ENCODE peak calls at places on chromosome 4, in seven cellular contexts. One of them, this sample, is unnamed. For H3K9me3, the result is how much of the 10 kb centered on the place peaks cover.

GRCh38 chr4:153467897-153468262 is 1.7 kb downstream of the TMEM131L start:
- DNase-seq in psoas muscle: no peak
- DNase-seq in CD8-positive, alpha-beta T cell: peak
- DNase-seq in lung: no peak
- DNase-seq in AG04450: no peak
- DNase-seq in astrocyte: no peak
- DNase-seq in MM.1S: no peak
- DNase-seq in this sample: no peak

GRCh38 chr4:177596035-177596434 is 153.8 kb upstream of the AGA start:
- DNase-seq in psoas muscle: peak
- DNase-seq in MM.1S: no peak
- DNase-seq in lung: no peak
- DNase-seq in astrocyte: peak
- DNase-seq in CD8-positive, alpha-beta T cell: no peak
- DNase-seq in AG04450: peak
- DNase-seq in this sample: no peak

GRCh38 chr4:3114377-3114776 is 39.9 kb downstream of the HTT start:
- DNase-seq in astrocyte: no peak
- DNase-seq in MM.1S: no peak
- DNase-seq in psoas muscle: no peak
- DNase-seq in AG04450: no peak
- DNase-seq in CD8-positive, alpha-beta T cell: no peak
- DNase-seq in lung: no peak
- DNase-seq in this sample: no peak

GRCh38 chr4:99324978-99325377 is 3.8 kb upstream of the ADH1B start:
- DNase-seq in astrocyte: peak
- DNase-seq in lung: peak
- DNase-seq in AG04450: peak
- DNase-seq in CD8-positive, alpha-beta T cell: no peak
- DNase-seq in MM.1S: no peak
- DNase-seq in psoas muscle: peak
- DNase-seq in this sample: no peak

GRCh38 chr4:81600511-81601269 is 129.0 kb upstream of the RASGEF1B start:
- DNase-seq in lung: no peak
- DNase-seq in psoas muscle: no peak
- DNase-seq in astrocyte: no peak
- DNase-seq in MM.1S: no peak
- DNase-seq in CD8-positive, alpha-beta T cell: no peak
- DNase-seq in AG04450: no peak
- DNase-seq in this sample: no peak

GRCh38 chr4:8589831-8590545 is 2.6 kb upstream of the CPZ start:
- DNase-seq in MM.1S: no peak
- DNase-seq in AG04450: no peak
- DNase-seq in CD8-positive, alpha-beta T cell: no peak
- DNase-seq in astrocyte: peak
- DNase-seq in psoas muscle: peak
- DNase-seq in lung: no peak
- DNase-seq in this sample: no peak

GRCh38 chr4:150280081-150280950 is 202.1 kb downstream of the DCLK2 start:
- DNase-seq in MM.1S: no peak
- DNase-seq in lung: no peak
- DNase-seq in CD8-positive, alpha-beta T cell: no peak
- DNase-seq in psoas muscle: no peak
- DNase-seq in AG04450: peak
- DNase-seq in astrocyte: peak
- DNase-seq in this sample: no peak

GRCh38 chr4:185142563-185142910 is 529 bp upstream of the SLC25A4 start:
- DNase-seq in lung: no peak
- DNase-seq in CD8-positive, alpha-beta T cell: no peak
- DNase-seq in MM.1S: peak
- DNase-seq in AG04450: no peak
- DNase-seq in psoas muscle: no peak
- DNase-seq in astrocyte: no peak
- DNase-seq in this sample: no peak

GRCh38 chr4:107619065-107619464 is 101.0 kb downstream of the PAPSS1 start:
- DNase-seq in CD8-positive, alpha-beta T cell: no peak
- DNase-seq in AG04450: peak
- DNase-seq in lung: no peak
- DNase-seq in astrocyte: peak
- DNase-seq in MM.1S: no peak
- DNase-seq in psoas muscle: no peak
- DNase-seq in this sample: no peak

GRCh38 chr4:31674313-31674947 is 954.3 kb downstream of the PCDH7 start:
- DNase-seq in MM.1S: no peak
- DNase-seq in lung: no peak
- DNase-seq in psoas muscle: no peak
- DNase-seq in CD8-positive, alpha-beta T cell: no peak
- DNase-seq in AG04450: no peak
- DNase-seq in astrocyte: no peak
- DNase-seq in this sample: no peak

GRCh38 chr4:152990471-152991131 is 54.5 kb downstream of the FHDC1 start:
- DNase-seq in MM.1S: no peak
- DNase-seq in AG04450: no peak
- DNase-seq in lung: no peak
- DNase-seq in CD8-positive, alpha-beta T cell: no peak
- DNase-seq in astrocyte: no peak
- DNase-seq in psoas muscle: no peak
- DNase-seq in this sample: no peak

GRCh38 chr4:139443661-139444060 is 10.3 kb upstream of the RAB33B start:
- DNase-seq in CD8-positive, alpha-beta T cell: no peak
- DNase-seq in astrocyte: no peak
- DNase-seq in psoas muscle: no peak
- DNase-seq in MM.1S: no peak
- DNase-seq in AG04450: no peak
- DNase-seq in lung: no peak
- DNase-seq in this sample: no peak
- H3K9me3 ChIP-seq in CD8-positive, alpha-beta T cell: under half
- H3K9me3 ChIP-seq in astrocyte: under half
- H3K9me3 ChIP-seq in psoas muscle: under half
- H3K9me3 ChIP-seq in MM.1S: under half
- H3K9me3 ChIP-seq in AG04450: under half
- H3K9me3 ChIP-seq in lung: under half
- H3K9me3 ChIP-seq in this sample: under half

GRCh38 chr4:19783667-19784223 is 468.0 kb upstream of the SLIT2 start:
- DNase-seq in CD8-positive, alpha-beta T cell: no peak
- DNase-seq in astrocyte: no peak
- DNase-seq in psoas muscle: no peak
- DNase-seq in lung: no peak
- DNase-seq in AG04450: no peak
- DNase-seq in MM.1S: no peak
- DNase-seq in this sample: no peak

GRCh38 chr4:19786616-19787015 is 465.1 kb upstream of the SLIT2 start:
- DNase-seq in psoas muscle: no peak
- DNase-seq in MM.1S: no peak
- DNase-seq in CD8-positive, alpha-beta T cell: no peak
- DNase-seq in lung: no peak
- DNase-seq in AG04450: no peak
- DNase-seq in astrocyte: no peak
- DNase-seq in this sample: no peak

GRCh38 chr4:19776929-19777328 is 474.8 kb upstream of the SLIT2 start:
- DNase-seq in CD8-positive, alpha-beta T cell: no peak
- DNase-seq in MM.1S: no peak
- DNase-seq in AG04450: no peak
- DNase-seq in psoas muscle: no peak
- DNase-seq in astrocyte: peak
- DNase-seq in lung: no peak
- DNase-seq in this sample: no peak

GRCh38 chr4:19776021-19776459 is 475.7 kb upstream of the SLIT2 start:
- DNase-seq in MM.1S: no peak
- DNase-seq in CD8-positive, alpha-beta T cell: no peak
- DNase-seq in psoas muscle: no peak
- DNase-seq in astrocyte: peak
- DNase-seq in AG04450: peak
- DNase-seq in lung: peak
- DNase-seq in this sample: no peak

DNA sequence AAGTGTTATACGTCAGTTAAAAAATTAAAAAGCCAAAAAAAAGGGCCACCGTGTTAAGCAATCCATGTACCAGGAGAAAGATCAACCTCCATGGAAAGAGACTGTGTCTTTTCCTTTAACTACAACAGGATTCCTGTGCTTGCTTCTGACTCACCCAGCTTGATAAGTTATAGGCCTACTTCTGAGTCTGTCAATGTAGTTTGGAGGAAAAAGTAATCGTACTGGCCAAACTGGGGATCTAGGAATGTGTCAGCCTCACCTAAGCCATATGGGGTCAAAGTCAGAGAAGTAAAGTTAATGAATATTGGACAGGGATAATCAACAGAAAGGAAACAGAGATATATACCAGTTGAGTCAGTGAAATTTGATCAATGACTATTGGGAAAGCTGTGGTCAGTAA is 470.8 kb upstream of the SLIT2 start:
- DNase-seq in psoas muscle: no peak
- DNase-seq in MM.1S: no peak
- DNase-seq in AG04450: no peak
- DNase-seq in astrocyte: no peak
- DNase-seq in CD8-positive, alpha-beta T cell: no peak
- DNase-seq in lung: no peak
- DNase-seq in this sample: no peak
- H3K9me3 ChIP-seq in psoas muscle: under half
- H3K9me3 ChIP-seq in MM.1S: under half
- H3K9me3 ChIP-seq in AG04450: under half
- H3K9me3 ChIP-seq in astrocyte: under half
- H3K9me3 ChIP-seq in CD8-positive, alpha-beta T cell: under half
- H3K9me3 ChIP-seq in lung: under half
- H3K9me3 ChIP-seq in this sample: under half

GRCh38 chr4:86818211-86818610 is 31.0 kb downstream of the SLC10A6 start:
- DNase-seq in psoas muscle: no peak
- DNase-seq in astrocyte: peak
- DNase-seq in MM.1S: no peak
- DNase-seq in AG04450: no peak
- DNase-seq in CD8-positive, alpha-beta T cell: no peak
- DNase-seq in lung: no peak
- DNase-seq in this sample: no peak

GRCh38 chr4:86825511-86825910 is 23.7 kb downstream of the SLC10A6 start:
- DNase-seq in MM.1S: no peak
- DNase-seq in lung: no peak
- DNase-seq in AG04450: no peak
- DNase-seq in astrocyte: peak
- DNase-seq in CD8-positive, alpha-beta T cell: no peak
- DNase-seq in psoas muscle: no peak
- DNase-seq in this sample: no peak

GRCh38 chr4:86816463-86817107 is 32.6 kb downstream of the SLC10A6 start:
- DNase-seq in astrocyte: no peak
- DNase-seq in psoas muscle: peak
- DNase-seq in lung: no peak
- DNase-seq in MM.1S: no peak
- DNase-seq in CD8-positive, alpha-beta T cell: no peak
- DNase-seq in AG04450: no peak
- DNase-seq in this sample: no peak

GRCh38 chr4:86818845-86819244 is 30.3 kb downstream of the SLC10A6 start:
- DNase-seq in CD8-positive, alpha-beta T cell: no peak
- DNase-seq in lung: no peak
- DNase-seq in AG04450: no peak
- DNase-seq in MM.1S: no peak
- DNase-seq in astrocyte: no peak
- DNase-seq in psoas muscle: no peak
- DNase-seq in this sample: no peak

DNA sequence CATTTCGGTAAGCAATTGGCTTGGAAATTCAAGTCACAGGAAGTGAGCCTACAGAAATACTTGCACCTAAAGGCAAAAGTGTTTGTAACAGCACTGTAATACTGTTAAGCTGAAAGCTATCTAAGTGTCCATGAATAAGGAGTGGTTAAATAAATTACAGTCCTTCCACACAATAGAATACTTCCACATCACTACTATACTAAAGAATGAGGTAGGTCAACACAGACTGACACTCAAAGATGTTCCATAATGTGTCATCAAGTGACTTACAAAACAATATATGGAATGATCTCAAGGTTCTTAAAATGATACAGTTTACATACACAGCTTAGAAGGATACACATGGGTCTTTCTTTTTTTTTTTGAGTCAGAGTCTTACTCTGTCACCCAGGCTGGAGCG is 27.0 kb downstream of the SLC10A6 start:
- DNase-seq in lung: no peak
- DNase-seq in CD8-positive, alpha-beta T cell: no peak
- DNase-seq in psoas muscle: no peak
- DNase-seq in astrocyte: peak
- DNase-seq in AG04450: no peak
- DNase-seq in MM.1S: no peak
- DNase-seq in this sample: no peak
- H3K9me3 ChIP-seq in lung: under half
- H3K9me3 ChIP-seq in CD8-positive, alpha-beta T cell: under half
- H3K9me3 ChIP-seq in psoas muscle: under half
- H3K9me3 ChIP-seq in astrocyte: under half
- H3K9me3 ChIP-seq in AG04450: under half
- H3K9me3 ChIP-seq in MM.1S: under half
- H3K9me3 ChIP-seq in this sample: under half

DNA sequence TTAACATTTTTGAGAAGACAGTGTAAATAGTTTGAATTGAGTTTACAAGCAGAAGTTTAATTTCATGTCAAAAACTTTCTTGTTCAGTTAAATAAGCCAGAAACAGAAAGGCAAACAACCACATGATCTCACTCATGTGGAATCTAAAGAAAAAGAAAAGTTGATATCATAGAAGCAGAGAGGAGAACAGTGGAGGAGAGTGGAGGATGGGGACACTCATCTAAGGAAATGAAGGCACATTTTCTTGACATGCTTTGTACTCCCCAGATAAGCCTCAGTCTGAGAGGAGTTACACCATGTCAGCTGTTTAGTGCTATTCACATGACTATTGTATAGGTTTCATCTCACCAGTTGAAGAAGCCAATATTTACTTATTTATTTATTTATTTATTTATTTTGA is 13.5 kb downstream of the SNCA start:
- DNase-seq in lung: no peak
- DNase-seq in astrocyte: peak
- DNase-seq in CD8-positive, alpha-beta T cell: no peak
- DNase-seq in MM.1S: no peak
- DNase-seq in psoas muscle: no peak
- DNase-seq in AG04450: no peak
- DNase-seq in this sample: no peak
- H3K9me3 ChIP-seq in lung: under half
- H3K9me3 ChIP-seq in astrocyte: under half
- H3K9me3 ChIP-seq in CD8-positive, alpha-beta T cell: under half
- H3K9me3 ChIP-seq in MM.1S: under half
- H3K9me3 ChIP-seq in psoas muscle: under half
- H3K9me3 ChIP-seq in AG04450: under half
- H3K9me3 ChIP-seq in this sample: under half

GRCh38 chr4:173534439-173534838 is 4.4 kb upstream of the HAND2 start:
- DNase-seq in lung: no peak
- DNase-seq in AG04450: no peak
- DNase-seq in CD8-positive, alpha-beta T cell: no peak
- DNase-seq in psoas muscle: no peak
- DNase-seq in astrocyte: no peak
- DNase-seq in MM.1S: no peak
- DNase-seq in this sample: no peak
- H3K9me3 ChIP-seq in lung: under half
- H3K9me3 ChIP-seq in AG04450: under half
- H3K9me3 ChIP-seq in CD8-positive, alpha-beta T cell: under half
- H3K9me3 ChIP-seq in psoas muscle: under half
- H3K9me3 ChIP-seq in astrocyte: under half
- H3K9me3 ChIP-seq in MM.1S: under half
- H3K9me3 ChIP-seq in this sample: under half

DNA sequence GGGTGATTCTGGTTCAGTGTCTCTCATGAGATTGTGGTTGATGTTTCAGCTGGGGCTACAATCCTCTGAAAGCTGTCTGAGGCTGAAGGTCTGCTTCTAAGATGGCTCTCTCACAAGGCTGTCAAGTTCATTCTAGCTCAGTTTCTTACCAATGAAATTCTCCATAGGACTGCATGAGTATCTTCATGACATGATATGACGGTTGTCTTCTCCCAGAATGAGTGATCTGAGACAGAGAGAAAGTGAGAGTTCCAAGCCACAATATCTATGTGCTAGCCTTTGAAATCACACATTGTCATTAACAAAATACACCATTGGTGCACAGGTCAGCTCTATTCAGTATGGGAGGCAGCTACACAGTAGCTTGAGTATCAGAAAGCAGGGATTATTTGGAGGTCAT is 27.3 kb downstream of the PITX2 start:
- DNase-seq in astrocyte: no peak
- DNase-seq in CD8-positive, alpha-beta T cell: no peak
- DNase-seq in MM.1S: no peak
- DNase-seq in AG04450: no peak
- DNase-seq in lung: no peak
- DNase-seq in psoas muscle: no peak
- DNase-seq in this sample: no peak
- H3K9me3 ChIP-seq in astrocyte: under half
- H3K9me3 ChIP-seq in CD8-positive, alpha-beta T cell: under half
- H3K9me3 ChIP-seq in MM.1S: under half
- H3K9me3 ChIP-seq in AG04450: under half
- H3K9me3 ChIP-seq in lung: under half
- H3K9me3 ChIP-seq in psoas muscle: under half
- H3K9me3 ChIP-seq in this sample: under half

This sample was measured in T-helper 17 cell.